ENCODE peak calls at places on chromosomes 7 and 10, in nine cellular contexts. One of them, this sample, is unnamed.

GRCh38 chr10:119020627-119020946 is 8.9 kb upstream of the NANOS1 start:
- DNase-seq in A549: no peak
- DNase-seq in foreskin fibroblast: peak; percentile 71
- DNase-seq in astrocyte of the spinal cord: no peak
- DNase-seq in lung: no peak
- DNase-seq in left ventricle myocardium inferior: no peak
- DNase-seq in fibroblast of pulmonary artery: no peak
- DNase-seq in suprapubic skin: no peak
- DNase-seq in retinal pigment epithelial cell: no peak
- DNase-seq in this sample: peak; percentile 30

GRCh38 chr7:16891338-16891737 is 9.6 kb upstream of the AGR3 start:
- DNase-seq in A549: peak; percentile 12
- DNase-seq in foreskin fibroblast: peak; percentile 70
- DNase-seq in astrocyte of the spinal cord: peak; percentile 71
- DNase-seq in lung: peak; percentile 48
- DNase-seq in left ventricle myocardium inferior: no peak
- DNase-seq in fibroblast of pulmonary artery: peak; percentile 71
- DNase-seq in suprapubic skin: no peak
- DNase-seq in retinal pigment epithelial cell: no peak
- DNase-seq in this sample: peak; percentile 65

GRCh38 chr7:143850682-143851081 is 51.3 kb downstream of the TCAF1 start:
- DNase-seq in A549: no peak
- DNase-seq in foreskin fibroblast: no peak
- DNase-seq in astrocyte of the spinal cord: peak; percentile 6
- DNase-seq in lung: no peak
- DNase-seq in left ventricle myocardium inferior: no peak
- DNase-seq in fibroblast of pulmonary artery: no peak
- DNase-seq in suprapubic skin: no peak
- DNase-seq in retinal pigment epithelial cell: no peak
- DNase-seq in this sample: no peak

GRCh38 chr10:43209064-43209455 is 57.8 kb downstream of the RASGEF1A start:
- DNase-seq in A549: no peak
- DNase-seq in foreskin fibroblast: no peak
- DNase-seq in astrocyte of the spinal cord: no peak
- DNase-seq in lung: no peak
- DNase-seq in left ventricle myocardium inferior: no peak
- DNase-seq in fibroblast of pulmonary artery: no peak
- DNase-seq in suprapubic skin: peak; percentile 58
- DNase-seq in retinal pigment epithelial cell: no peak
- DNase-seq in this sample: no peak

GRCh38 chr10:22435650-22436049 is 90.4 kb downstream of the SPAG6 start:
- DNase-seq in A549: no peak
- DNase-seq in foreskin fibroblast: no peak
- DNase-seq in astrocyte of the spinal cord: no peak
- DNase-seq in lung: no peak
- DNase-seq in left ventricle myocardium inferior: no peak
- DNase-seq in fibroblast of pulmonary artery: no peak
- DNase-seq in suprapubic skin: no peak
- DNase-seq in retinal pigment epithelial cell: no peak
- DNase-seq in this sample: no peak

GRCh38 chr10:78870458-78870857 is 198.3 kb upstream of the ZMIZ1 start:
- DNase-seq in A549: no peak
- DNase-seq in foreskin fibroblast: no peak
- DNase-seq in astrocyte of the spinal cord: no peak
- DNase-seq in lung: peak; percentile 22
- DNase-seq in left ventricle myocardium inferior: no peak
- DNase-seq in fibroblast of pulmonary artery: no peak
- DNase-seq in suprapubic skin: peak; percentile 29
- DNase-seq in retinal pigment epithelial cell: no peak
- DNase-seq in this sample: no peak

GRCh38 chr7:144027070-144027469 is 21.7 kb upstream of the OR2A5 start:
- DNase-seq in A549: no peak
- DNase-seq in foreskin fibroblast: peak; percentile 27
- DNase-seq in astrocyte of the spinal cord: peak; percentile 46
- DNase-seq in lung: no peak
- DNase-seq in left ventricle myocardium inferior: no peak
- DNase-seq in fibroblast of pulmonary artery: peak; percentile 76
- DNase-seq in suprapubic skin: no peak
- DNase-seq in retinal pigment epithelial cell: peak; percentile 10
- DNase-seq in this sample: peak; percentile 57

GRCh38 chr10:124928545-124928944 is 13.4 kb upstream of the ZRANB1 start:
- DNase-seq in A549: no peak
- DNase-seq in foreskin fibroblast: no peak
- DNase-seq in astrocyte of the spinal cord: no peak
- DNase-seq in lung: no peak
- DNase-seq in left ventricle myocardium inferior: no peak
- DNase-seq in fibroblast of pulmonary artery: no peak
- DNase-seq in suprapubic skin: no peak
- DNase-seq in retinal pigment epithelial cell: no peak
- DNase-seq in this sample: no peak

GRCh38 chr10:45464958-45465567 is 91.0 kb downstream of the ALOX5 start:
- DNase-seq in A549: peak; percentile 75
- DNase-seq in foreskin fibroblast: peak; percentile 87
- DNase-seq in astrocyte of the spinal cord: peak; percentile 66
- DNase-seq in lung: peak; percentile 77
- DNase-seq in left ventricle myocardium inferior: peak; percentile 74
- DNase-seq in fibroblast of pulmonary artery: peak; percentile 80
- DNase-seq in suprapubic skin: no peak
- DNase-seq in retinal pigment epithelial cell: peak; percentile 9
- DNase-seq in this sample: peak; percentile 73

GRCh38 chr7:5997210-5997808 is 11.5 kb downstream of the PMS2 start:
- DNase-seq in A549: peak; percentile 63
- DNase-seq in foreskin fibroblast: peak; percentile 76
- DNase-seq in astrocyte of the spinal cord: peak; percentile 74
- DNase-seq in lung: peak; percentile 40
- DNase-seq in left ventricle myocardium inferior: peak; percentile 20
- DNase-seq in fibroblast of pulmonary artery: peak; percentile 77
- DNase-seq in suprapubic skin: no peak
- DNase-seq in retinal pigment epithelial cell: peak; percentile 51
- DNase-seq in this sample: peak; percentile 74

GRCh38 chr7:86058649-86059048 is 585.1 kb upstream of the GRM3 start:
- DNase-seq in A549: no peak
- DNase-seq in foreskin fibroblast: no peak
- DNase-seq in astrocyte of the spinal cord: no peak
- DNase-seq in lung: no peak
- DNase-seq in left ventricle myocardium inferior: no peak
- DNase-seq in fibroblast of pulmonary artery: no peak
- DNase-seq in suprapubic skin: no peak
- DNase-seq in retinal pigment epithelial cell: no peak
- DNase-seq in this sample: no peak

GRCh38 chr10:31071232-31071999 is 39.8 kb upstream of the ZNF438 start:
- DNase-seq in A549: no peak
- DNase-seq in foreskin fibroblast: peak; percentile 70
- DNase-seq in astrocyte of the spinal cord: peak; percentile 80
- DNase-seq in lung: no peak
- DNase-seq in left ventricle myocardium inferior: no peak
- DNase-seq in fibroblast of pulmonary artery: peak; percentile 31
- DNase-seq in suprapubic skin: no peak
- DNase-seq in retinal pigment epithelial cell: no peak
- DNase-seq in this sample: peak; percentile 50

GRCh38 chr7:87058739-87059524 is 522 bp downstream of the ELAPOR2 start:
- DNase-seq in A549: peak; percentile 1
- DNase-seq in foreskin fibroblast: peak; percentile 11
- DNase-seq in astrocyte of the spinal cord: no peak
- DNase-seq in lung: peak; percentile 29
- DNase-seq in left ventricle myocardium inferior: no peak
- DNase-seq in fibroblast of pulmonary artery: no peak
- DNase-seq in suprapubic skin: no peak
- DNase-seq in retinal pigment epithelial cell: no peak
- DNase-seq in this sample: no peak

GRCh38 chr7:13988765-13989137 is 715 bp downstream of the ETV1 start:
- DNase-seq in A549: no peak
- DNase-seq in foreskin fibroblast: peak; percentile 74
- DNase-seq in astrocyte of the spinal cord: peak; percentile 71
- DNase-seq in lung: peak; percentile 41
- DNase-seq in left ventricle myocardium inferior: no peak
- DNase-seq in fibroblast of pulmonary artery: peak; percentile 31
- DNase-seq in suprapubic skin: no peak
- DNase-seq in retinal pigment epithelial cell: no peak
- DNase-seq in this sample: peak; percentile 32

GRCh38 chr7:13989944-13990295 is 454 bp upstream of the ETV1 start:
- DNase-seq in A549: no peak
- DNase-seq in foreskin fibroblast: no peak
- DNase-seq in astrocyte of the spinal cord: no peak
- DNase-seq in lung: no peak
- DNase-seq in left ventricle myocardium inferior: no peak
- DNase-seq in fibroblast of pulmonary artery: no peak
- DNase-seq in suprapubic skin: no peak
- DNase-seq in retinal pigment epithelial cell: no peak
- DNase-seq in this sample: no peak

GRCh38 chr7:13988011-13988410 is 1.5 kb downstream of the ETV1 start:
- DNase-seq in A549: no peak
- DNase-seq in foreskin fibroblast: peak; percentile 55
- DNase-seq in astrocyte of the spinal cord: peak; percentile 64
- DNase-seq in lung: no peak
- DNase-seq in left ventricle myocardium inferior: no peak
- DNase-seq in fibroblast of pulmonary artery: peak; percentile 77
- DNase-seq in suprapubic skin: no peak
- DNase-seq in retinal pigment epithelial cell: no peak
- DNase-seq in this sample: peak; percentile 82

GRCh38 chr7:13990319-13990983 is 985 bp upstream of the ETV1 start:
- DNase-seq in A549: peak; percentile 23
- DNase-seq in foreskin fibroblast: peak; percentile 76
- DNase-seq in astrocyte of the spinal cord: peak; percentile 72
- DNase-seq in lung: peak; percentile 59
- DNase-seq in left ventricle myocardium inferior: peak; percentile 34
- DNase-seq in fibroblast of pulmonary artery: peak; percentile 57
- DNase-seq in suprapubic skin: no peak
- DNase-seq in retinal pigment epithelial cell: no peak
- DNase-seq in this sample: peak; percentile 61

GRCh38 chr7:13989138-13989943 is at the start of gene ETV1:
- DNase-seq in A549: peak; percentile 79
- DNase-seq in foreskin fibroblast: peak; percentile 85
- DNase-seq in astrocyte of the spinal cord: peak; percentile 74
- DNase-seq in lung: peak; percentile 72
- DNase-seq in left ventricle myocardium inferior: peak; percentile 63
- DNase-seq in fibroblast of pulmonary artery: peak; percentile 75
- DNase-seq in suprapubic skin: peak; percentile 82
- DNase-seq in retinal pigment epithelial cell: no peak
- DNase-seq in this sample: peak; percentile 70
- TF ChIP-seq CTCF in A549: peak; percentile 25
- TF ChIP-seq CTCF in foreskin fibroblast: peak; percentile 33
- TF ChIP-seq CTCF in astrocyte of the spinal cord: peak; percentile 42
- TF ChIP-seq CTCF in lung: no peak
- TF ChIP-seq CTCF in left ventricle myocardium inferior: peak; percentile 48
- TF ChIP-seq CTCF in fibroblast of pulmonary artery: peak; percentile 49
- TF ChIP-seq CTCF in suprapubic skin: no peak
- TF ChIP-seq CTCF in retinal pigment epithelial cell: peak; percentile 44
- TF ChIP-seq CTCF in this sample: peak; percentile 38

DNA sequence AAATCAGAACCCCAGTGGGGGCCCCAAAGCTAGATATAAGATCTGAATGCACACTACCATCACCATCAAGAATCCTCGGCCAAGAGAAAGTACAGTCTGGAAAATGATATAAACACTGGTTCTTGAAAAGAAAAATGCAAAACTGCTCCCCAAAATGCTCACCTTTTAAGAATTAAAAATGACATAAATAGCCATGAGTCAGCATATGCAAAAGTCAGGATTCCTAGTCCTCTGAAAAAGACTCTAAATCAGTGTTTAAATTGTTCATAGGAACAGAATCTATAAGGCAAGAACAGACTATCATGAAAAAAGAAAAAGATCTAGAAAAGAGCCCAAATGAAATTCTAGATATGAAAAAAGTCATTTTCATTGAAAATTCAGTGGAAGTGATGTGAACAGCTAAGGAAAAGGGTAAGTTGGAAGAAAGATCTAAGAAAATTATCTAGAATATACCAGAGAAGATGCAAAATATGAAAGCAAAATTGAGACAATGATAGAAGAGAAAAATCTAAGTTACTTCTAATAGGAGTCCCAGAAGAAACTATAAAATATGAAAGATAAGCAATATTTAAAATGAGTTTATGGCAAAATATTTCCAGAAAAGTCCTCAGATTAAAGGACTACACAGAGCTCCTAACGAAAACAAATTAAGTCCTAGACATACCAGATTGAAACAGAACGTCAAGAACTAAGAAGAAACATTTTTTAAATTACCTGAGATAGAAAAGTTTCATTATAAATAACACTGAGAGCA is 18.9 kb downstream of the HNRNPA2B1 start:
- DNase-seq in A549: no peak
- DNase-seq in foreskin fibroblast: peak; percentile 30
- DNase-seq in astrocyte of the spinal cord: no peak
- DNase-seq in lung: no peak
- DNase-seq in left ventricle myocardium inferior: no peak
- DNase-seq in fibroblast of pulmonary artery: no peak
- DNase-seq in suprapubic skin: no peak
- DNase-seq in retinal pigment epithelial cell: no peak
- DNase-seq in this sample: no peak
- H3K4me3 ChIP-seq in A549: no peak overlapping the region
- H3K4me3 ChIP-seq in foreskin fibroblast: no peak overlapping the region
- H3K4me3 ChIP-seq in astrocyte of the spinal cord: no peak overlapping the region
- H3K4me3 ChIP-seq in lung: no peak overlapping the region
- H3K4me3 ChIP-seq in left ventricle myocardium inferior: no peak overlapping the region
- H3K4me3 ChIP-seq in fibroblast of pulmonary artery: no peak overlapping the region
- H3K4me3 ChIP-seq in suprapubic skin: no peak overlapping the region
- H3K4me3 ChIP-seq in retinal pigment epithelial cell: no peak overlapping the region
- H3K4me3 ChIP-seq in this sample: no peak overlapping the region

GRCh38 chr7:25949672-25950487 is 202.1 kb upstream of the NFE2L3 start:
- DNase-seq in A549: no peak
- DNase-seq in foreskin fibroblast: peak; percentile 8
- DNase-seq in astrocyte of the spinal cord: no peak
- DNase-seq in lung: peak; percentile 36
- DNase-seq in left ventricle myocardium inferior: no peak
- DNase-seq in fibroblast of pulmonary artery: no peak
- DNase-seq in suprapubic skin: no peak
- DNase-seq in retinal pigment epithelial cell: no peak
- DNase-seq in this sample: no peak
- TF ChIP-seq CTCF in A549: no peak
- TF ChIP-seq CTCF in foreskin fibroblast: no peak
- TF ChIP-seq CTCF in astrocyte of the spinal cord: no peak
- TF ChIP-seq CTCF in lung: no peak
- TF ChIP-seq CTCF in left ventricle myocardium inferior: no peak
- TF ChIP-seq CTCF in fibroblast of pulmonary artery: no peak
- TF ChIP-seq CTCF in suprapubic skin: no peak
- TF ChIP-seq CTCF in retinal pigment epithelial cell: no peak
- TF ChIP-seq CTCF in this sample: no peak

DNA sequence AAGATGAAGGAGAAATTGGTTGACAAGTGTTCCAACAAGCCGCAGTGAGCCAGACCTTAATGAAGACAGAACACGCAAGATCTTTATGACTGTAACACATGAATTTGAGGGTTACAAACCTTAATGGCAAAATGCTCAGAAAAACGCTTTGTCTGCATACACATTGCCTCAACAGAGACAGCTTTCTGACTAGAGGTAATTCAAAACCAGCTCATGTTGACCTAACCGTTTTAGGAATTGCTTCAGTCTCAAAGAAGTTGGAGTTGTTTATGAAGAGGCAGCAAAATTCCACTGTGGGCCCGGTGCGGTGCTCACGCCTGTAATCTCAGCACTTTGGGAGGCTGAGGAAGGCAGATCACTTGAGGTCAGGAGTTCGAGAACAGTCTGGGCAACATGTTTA is 2.2 kb upstream of the GTF2I start:
- DNase-seq in A549: no peak
- DNase-seq in foreskin fibroblast: no peak
- DNase-seq in astrocyte of the spinal cord: no peak
- DNase-seq in lung: no peak
- DNase-seq in left ventricle myocardium inferior: no peak
- DNase-seq in fibroblast of pulmonary artery: no peak
- DNase-seq in suprapubic skin: no peak
- DNase-seq in retinal pigment epithelial cell: no peak
- DNase-seq in this sample: peak; percentile 28
- H3K4me3 ChIP-seq in A549: no peak overlapping the region
- H3K4me3 ChIP-seq in foreskin fibroblast: no peak overlapping the region
- H3K4me3 ChIP-seq in astrocyte of the spinal cord: no peak overlapping the region
- H3K4me3 ChIP-seq in lung: no peak overlapping the region
- H3K4me3 ChIP-seq in left ventricle myocardium inferior: peak overlapping the region; percentile 100
- H3K4me3 ChIP-seq in fibroblast of pulmonary artery: no peak overlapping the region
- H3K4me3 ChIP-seq in suprapubic skin: no peak overlapping the region
- H3K4me3 ChIP-seq in retinal pigment epithelial cell: no peak overlapping the region
- H3K4me3 ChIP-seq in this sample: no peak overlapping the region

This sample was measured in fibroblast of villous mesenchyme.